ENCODE peak calls at places on chromosomes 1 and 21, in five cellular contexts. One of them, this sample, is unnamed.

GRCh38 chr21:32412162-32412997 is at the start of gene EVA1C:
- DNase-seq in omental fat pad: no peak
- DNase-seq in HepG2: no peak
- DNase-seq in upper lobe of right lung: peak
- DNase-seq in NCI-H2107: no peak
- DNase-seq in this sample: peak

GRCh38 chr21:31777857-31778256 is 45.9 kb upstream of the SCAF4 start:
- DNase-seq in omental fat pad: no peak
- DNase-seq in HepG2: no peak
- DNase-seq in upper lobe of right lung: no peak
- DNase-seq in NCI-H2107: no peak
- DNase-seq in this sample: no peak

GRCh38 chr21:45868086-45868485 is 113.5 kb upstream of the COL6A1 start:
- DNase-seq in omental fat pad: no peak
- DNase-seq in HepG2: no peak
- DNase-seq in upper lobe of right lung: no peak
- DNase-seq in NCI-H2107: no peak
- DNase-seq in this sample: no peak

GRCh38 chr1:176102243-176102642 is 104.8 kb downstream of the COP1 start:
- DNase-seq in omental fat pad: no peak
- DNase-seq in HepG2: no peak
- DNase-seq in upper lobe of right lung: no peak
- DNase-seq in NCI-H2107: no peak
- DNase-seq in this sample: no peak

GRCh38 chr1:248905662-248905948 is 430 bp upstream of the PGBD2 start:
- DNase-seq in omental fat pad: no peak
- DNase-seq in HepG2: no peak
- DNase-seq in upper lobe of right lung: no peak
- DNase-seq in NCI-H2107: no peak
- DNase-seq in this sample: no peak

GRCh38 chr1:16986596-16987361 is 6.4 kb upstream of the MFAP2 start:
- DNase-seq in omental fat pad: no peak
- DNase-seq in HepG2: no peak
- DNase-seq in upper lobe of right lung: no peak
- DNase-seq in NCI-H2107: no peak
- DNase-seq in this sample: no peak

GRCh38 chr1:15757575-15758401 is 807 bp upstream of the FBLIM1 start:
- DNase-seq in omental fat pad: no peak
- DNase-seq in HepG2: no peak
- DNase-seq in upper lobe of right lung: no peak
- DNase-seq in NCI-H2107: no peak
- DNase-seq in this sample: peak

GRCh38 chr21:37041706-37042271 is 31.1 kb downstream of the PIGP start:
- DNase-seq in omental fat pad: no peak
- DNase-seq in HepG2: no peak
- DNase-seq in upper lobe of right lung: no peak
- DNase-seq in NCI-H2107: peak
- DNase-seq in this sample: peak

GRCh38 chr1:229717774-229718173 is 91.7 kb downstream of the URB2 start:
- DNase-seq in omental fat pad: no peak
- DNase-seq in HepG2: peak
- DNase-seq in upper lobe of right lung: no peak
- DNase-seq in NCI-H2107: no peak
- DNase-seq in this sample: no peak

GRCh38 chr1:235450433-235450832 is 53.8 kb downstream of the B3GALNT2 start:
- DNase-seq in omental fat pad: no peak
- DNase-seq in HepG2: no peak
- DNase-seq in upper lobe of right lung: no peak
- DNase-seq in NCI-H2107: no peak
- DNase-seq in this sample: no peak

GRCh38 chr1:201540846-201541735 is 2.2 kb downstream of the NAV1 start:
- DNase-seq in omental fat pad: no peak
- DNase-seq in HepG2: no peak
- DNase-seq in upper lobe of right lung: no peak
- DNase-seq in NCI-H2107: peak
- DNase-seq in this sample: peak

GRCh38 chr1:218350909-218351616 is 5.9 kb downstream of the TGFB2 start:
- DNase-seq in omental fat pad: no peak
- DNase-seq in HepG2: no peak
- DNase-seq in upper lobe of right lung: no peak
- DNase-seq in NCI-H2107: no peak
- DNase-seq in this sample: no peak

GRCh38 chr21:34930971-34931370 is 118.1 kb downstream of the RUNX1 start:
- DNase-seq in omental fat pad: no peak
- DNase-seq in HepG2: no peak
- DNase-seq in upper lobe of right lung: no peak
- DNase-seq in NCI-H2107: no peak
- DNase-seq in this sample: no peak

This sample was measured in NCI-H526.